ENCODE peak calls at places on chromosomes 3 and 15, in seven cellular contexts. X, L, R, E, T, D and B are unnamed samples.
A peak's percentile ranks its signal among the peaks of the same experiment; 100 is the strongest.

GRCh38 chr3:27644936-27645335 is 77.2 kb downstream of the EOMES start:
- DNase-seq in E (no peak), D (no peak), X (no peak), L (no peak), R (no peak), T (no peak), B (no peak)

GRCh38 chr3:178001670-178002101 is 534.5 kb upstream of the KCNMB2 start:
- DNase-seq in T (no peak), D (no peak), R (no peak), E (no peak), L (no peak), X (no peak), B (no peak)

GRCh38 chr3:109369510-109369909 is 32.2 kb upstream of the DPPA4 start:
- DNase-seq in X (no peak), E (no peak), D (no peak), T (no peak), L (no peak), R (peak; percentile 55), B (no peak)

GRCh38 chr3:179977356-179977755 is 59.4 kb downstream of the PEX5L start:
- DNase-seq in E (no peak), D (no peak), T (no peak), L (no peak), X (no peak), R (no peak), B (no peak)

GRCh38 chr3:72368331-72368975 is 479.8 kb downstream of the SHQ1 start:
- DNase-seq in X (no peak), R (no peak), L (no peak), T (no peak), D (no peak), E (no peak), B (no peak)

GRCh38 chr3:196251918-196252317 is 35.6 kb downstream of the SLC51A start:
- DNase-seq in E (no peak), T (no peak), D (no peak), L (no peak), R (no peak), X (no peak), B (no peak)

GRCh38 chr3:120678331-120678845 is 3.7 kb downstream of the HGD start:
- DNase-seq in L (no peak), R (peak; percentile 83), E (peak; percentile 57), X (no peak), D (no peak), T (peak; percentile 20), B (no peak)

GRCh38 chr3:195197764-195198423 is 73.1 kb downstream of the XXYLT1 start:
- DNase-seq in R (no peak), D (no peak), X (no peak), L (no peak), E (no peak), T (no peak), B (no peak)

GRCh38 chr3:117486709-117487394 is 777.3 kb downstream of the TUSC7 start:
- DNase-seq in X (no peak), R (no peak), D (no peak), E (no peak), L (no peak), T (no peak), B (no peak)

GRCh38 chr3:53022647-53023046 is 23.2 kb downstream of the SFMBT1 start:
- DNase-seq in T (no peak), D (no peak), X (no peak), E (no peak), R (no peak), L (no peak), B (no peak)

GRCh38 chr3:106514431-106514830 is 645.6 kb upstream of the CBLB start:
- DNase-seq in E (no peak), R (no peak), T (no peak), L (no peak), D (no peak), X (no peak), B (no peak)

GRCh38 chr3:156751461-156752025 is 74.6 kb upstream of the LEKR1 start:
- DNase-seq in D (peak; percentile 49), X (no peak), L (no peak), E (peak; percentile 18), T (peak; percentile 31), R (no peak), B (peak; percentile 40)

GRCh38 chr3:149179225-149179624 is 42.4 kb downstream of the CP start:
- DNase-seq in R (no peak), D (no peak), T (no peak), E (no peak), L (no peak), X (no peak), B (no peak)

GRCh38 chr3:150267288-150267687 is 140.8 kb upstream of the TSC22D2 start:
- DNase-seq in L (no peak), E (no peak), T (no peak), D (no peak), X (no peak), R (no peak), B (no peak)

GRCh38 chr3:122640437-122640999 is 40.1 kb upstream of the PARP14 start:
- DNase-seq in D (no peak), X (no peak), L (no peak), T (no peak), E (no peak), R (no peak), B (no peak)

GRCh38 chr3:121985841-121986240 is 36.2 kb downstream of the ILDR1 start:
- DNase-seq in X (peak; percentile 38), R (no peak), E (no peak), T (no peak), L (no peak), D (no peak), B (no peak)

GRCh38 chr3:106827515-106828213 is 549.6 kb upstream of the CCDC54 start:
- DNase-seq in D (no peak), T (no peak), E (no peak), R (no peak), X (no peak), L (no peak), B (no peak)

GRCh38 chr15:80404057-80404718 is at the start of gene ARNT2:
- DNase-seq in E (peak; percentile 27), R (no peak), T (no peak), D (peak; percentile 30), L (no peak), X (peak; percentile 66), B (no peak)

GRCh38 chr15:58065011-58065444 is 483 bp downstream of the ALDH1A2 start:
- DNase-seq in L (no peak), D (peak; percentile 26), E (peak; percentile 16), X (peak; percentile 26), T (peak; percentile 27), R (no peak), B (no peak)

GRCh38 chr3:122186372-122186771 is 2.9 kb downstream of the CASR start:
- DNase-seq in L (no peak), R (no peak), T (no peak), D (no peak), X (no peak), E (no peak), B (no peak)

GRCh38 chr3:60431599-60431958 is 819.7 kb downstream of the FHIT start:
- DNase-seq in E (no peak), X (no peak), D (no peak), T (peak; percentile 16), L (no peak), R (no peak), B (no peak)

GRCh38 chr3:64687781-64688515 is at the start of gene ADAMTS9:
- DNase-seq in E (peak; percentile 75), X (peak; percentile 78), L (no peak), D (peak; percentile 84), R (peak; percentile 59), T (peak; percentile 88), B (peak; percentile 85)

GRCh38 chr15:79680721-79681120 is 216.1 kb downstream of the MTHFS start:
- DNase-seq in L (no peak), R (no peak), X (peak; percentile 56), E (no peak), D (no peak), T (no peak), B (no peak)

GRCh38 chr15:57518779-57519410 is 72.8 kb upstream of the MYZAP start:
- DNase-seq in T (no peak), D (no peak), E (no peak), X (no peak), L (no peak), R (no peak), B (no peak)

GRCh38 chr15:59180946-59181345 is 25.7 kb upstream of the LDHAL6B start:
- DNase-seq in D (no peak), R (no peak), X (no peak), L (no peak), E (no peak), T (no peak), B (no peak)

GRCh38 chr3:97793415-97794019 is 28.3 kb upstream of the CRYBG3 start:
- DNase-seq in T (no peak), D (no peak), R (no peak), E (no peak), L (no peak), X (peak; percentile 23), B (no peak)

GRCh38 chr15:52208306-52208946 is 17.2 kb upstream of the GNB5 start:
- DNase-seq in T (no peak), L (no peak), X (peak; percentile 67), E (peak; percentile 81), D (no peak), R (peak; percentile 58), B (no peak)

GRCh38 chr3:128858167-128858566 is 21.3 kb upstream of the ACAD9 start:
- DNase-seq in X (no peak), R (no peak), T (no peak), L (no peak), E (no peak), D (no peak), B (no peak)

GRCh38 chr3:13414040-13414729 is 5.9 kb downstream of the NUP210 start:
- DNase-seq in D (peak; percentile 35), T (peak; percentile 38), L (no peak), X (no peak), R (no peak), E (no peak), B (peak; percentile 92)

DNA sequence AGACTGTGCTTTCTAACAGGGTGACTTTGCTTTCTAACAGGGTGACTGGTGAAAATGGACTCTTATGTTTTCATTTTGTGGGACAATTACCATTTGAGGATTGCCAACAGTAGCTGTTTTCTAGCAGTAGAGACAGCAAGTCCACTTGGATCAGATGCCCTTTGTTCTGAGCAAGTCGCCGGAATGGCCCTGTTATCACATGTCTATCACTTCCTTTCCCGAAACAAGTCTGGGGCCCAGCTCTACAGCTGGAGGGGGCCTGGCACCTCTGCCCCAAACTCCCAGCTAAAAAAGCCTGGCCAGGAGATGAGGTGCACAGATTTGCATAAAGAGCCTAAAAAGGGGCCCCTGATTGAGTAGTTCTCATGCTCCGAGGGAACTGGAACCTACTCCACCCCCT is 44.6 kb downstream of the THBS1 start:
- DNase-seq in T (no peak), L (no peak), X (no peak), D (no peak), E (no peak), R (no peak), B (no peak)
- H3K27ac ChIP-seq in T (peak overlapping the region; percentile 59), L (peak overlapping the region; percentile 64), X (no peak overlapping the region), D (peak overlapping the region; percentile 26), E (no peak overlapping the region), R (peak overlapping the region; percentile 53), B (peak overlapping the region; percentile 36)

GRCh38 chr15:40933520-40933904 is 4.4 kb downstream of the DLL4 start:
- DNase-seq in E (no peak), D (no peak), X (no peak), L (no peak), R (no peak), T (no peak), B (no peak)
- H3K27me3 ChIP-seq in E (no peaks in the 10 kb centered on the region), D (peaks cover 14% of the 10 kb centered on the region), X (peaks cover 52% of the 10 kb centered on the region), L (peaks cover 6% of the 10 kb centered on the region), R (no peaks in the 10 kb centered on the region), T (peaks cover 16% of the 10 kb centered on the region), B (peaks cover 13% of the 10 kb centered on the region)

GRCh38 chr3:192889694-192890093 is 28.0 kb downstream of the MB21D2 start:
- DNase-seq in L (no peak), T (no peak), R (no peak), D (no peak), X (no peak), E (no peak), B (no peak)
- H3K27ac ChIP-seq in L (no peak overlapping the region), T (no peak overlapping the region), R (no peak overlapping the region), D (no peak overlapping the region), X (no peak overlapping the region), E (no peak overlapping the region), B (no peak overlapping the region)

GRCh38 chr3:126663257-126663656 is 8.3 kb upstream of the TXNRD3 start:
- DNase-seq in D (no peak), X (no peak), E (no peak), T (no peak), R (no peak), L (peak; percentile 72), B (no peak)
- H3K27me3 ChIP-seq in D (peaks cover 37% of the 10 kb centered on the region), X (peaks cover 50% of the 10 kb centered on the region), E (no peaks in the 10 kb centered on the region), T (peaks cover 11% of the 10 kb centered on the region), R (no peaks in the 10 kb centered on the region), L (no peaks in the 10 kb centered on the region), B (no peaks in the 10 kb centered on the region)